ENCODE peak calls at places on chromosome 12, in seven cellular contexts. One of them, this sample, is unnamed.
A peak's percentile ranks its signal among the peaks of the same experiment; 100 is the strongest.

GRCh38 chr12:8145754-8146415 is 10.9 kb upstream of the ZNF705A start:
- DNase-seq in GM23248: peak; percentile 83
- DNase-seq in A549: no peak
- DNase-seq in heart left ventricle: peak; percentile 57
- DNase-seq in tibial nerve: no peak
- DNase-seq in esophagus muscularis mucosa: no peak
- DNase-seq in hepatocyte: peak; percentile 44
- DNase-seq in this sample: no peak

GRCh38 chr12:94100990-94101901 is 47.1 kb upstream of the PLXNC1 start:
- DNase-seq in GM23248: peak; percentile 86
- DNase-seq in A549: peak; percentile 66
- DNase-seq in heart left ventricle: peak; percentile 82
- DNase-seq in tibial nerve: peak; percentile 70
- DNase-seq in esophagus muscularis mucosa: peak; percentile 94
- DNase-seq in hepatocyte: peak; percentile 89
- DNase-seq in this sample: peak; percentile 85

GRCh38 chr12:105083041-105083440 is 1.2 kb downstream of the ALDH1L2 start:
- DNase-seq in GM23248: peak; percentile 51
- DNase-seq in A549: no peak
- DNase-seq in heart left ventricle: no peak
- DNase-seq in tibial nerve: no peak
- DNase-seq in esophagus muscularis mucosa: no peak
- DNase-seq in hepatocyte: no peak
- DNase-seq in this sample: no peak

GRCh38 chr12:9244894-9245293 is 36.7 kb upstream of the PZP start:
- DNase-seq in GM23248: peak; percentile 33
- DNase-seq in A549: no peak
- DNase-seq in heart left ventricle: no peak
- DNase-seq in tibial nerve: no peak
- DNase-seq in esophagus muscularis mucosa: no peak
- DNase-seq in hepatocyte: no peak
- DNase-seq in this sample: no peak

GRCh38 chr12:115023279-115023678 is 339.3 kb upstream of the TBX3 start:
- DNase-seq in GM23248: peak; percentile 32
- DNase-seq in A549: no peak
- DNase-seq in heart left ventricle: no peak
- DNase-seq in tibial nerve: no peak
- DNase-seq in esophagus muscularis mucosa: no peak
- DNase-seq in hepatocyte: no peak
- DNase-seq in this sample: no peak

GRCh38 chr12:116784238-116784612 is 46.1 kb downstream of the RNFT2 start:
- DNase-seq in GM23248: no peak
- DNase-seq in A549: peak; percentile 55
- DNase-seq in heart left ventricle: no peak
- DNase-seq in tibial nerve: no peak
- DNase-seq in esophagus muscularis mucosa: no peak
- DNase-seq in hepatocyte: no peak
- DNase-seq in this sample: no peak

GRCh38 chr12:102521662-102522277 is 41.4 kb upstream of the IGF1 start:
- DNase-seq in GM23248: no peak
- DNase-seq in A549: no peak
- DNase-seq in heart left ventricle: no peak
- DNase-seq in tibial nerve: no peak
- DNase-seq in esophagus muscularis mucosa: no peak
- DNase-seq in hepatocyte: no peak
- DNase-seq in this sample: no peak

GRCh38 chr12:42981379-42981778 is 391.8 kb upstream of the PRICKLE1 start:
- DNase-seq in GM23248: peak; percentile 84
- DNase-seq in A549: no peak
- DNase-seq in heart left ventricle: no peak
- DNase-seq in tibial nerve: no peak
- DNase-seq in esophagus muscularis mucosa: no peak
- DNase-seq in hepatocyte: no peak
- DNase-seq in this sample: no peak

GRCh38 chr12:1003600-1004271 is 12.7 kb downstream of the ERC1 start:
- DNase-seq in GM23248: no peak
- DNase-seq in A549: no peak
- DNase-seq in heart left ventricle: no peak
- DNase-seq in tibial nerve: no peak
- DNase-seq in esophagus muscularis mucosa: no peak
- DNase-seq in hepatocyte: no peak
- DNase-seq in this sample: no peak
- H3K27ac ChIP-seq in GM23248: no peak overlapping the region
- H3K27ac ChIP-seq in A549: no peak overlapping the region
- H3K27ac ChIP-seq in heart left ventricle: peak overlapping the region; percentile 53
- H3K27ac ChIP-seq in tibial nerve: no peak overlapping the region
- H3K27ac ChIP-seq in esophagus muscularis mucosa: no peak overlapping the region
- H3K27ac ChIP-seq in hepatocyte: no peak overlapping the region
- H3K27ac ChIP-seq in this sample: no peak overlapping the region

DNA sequence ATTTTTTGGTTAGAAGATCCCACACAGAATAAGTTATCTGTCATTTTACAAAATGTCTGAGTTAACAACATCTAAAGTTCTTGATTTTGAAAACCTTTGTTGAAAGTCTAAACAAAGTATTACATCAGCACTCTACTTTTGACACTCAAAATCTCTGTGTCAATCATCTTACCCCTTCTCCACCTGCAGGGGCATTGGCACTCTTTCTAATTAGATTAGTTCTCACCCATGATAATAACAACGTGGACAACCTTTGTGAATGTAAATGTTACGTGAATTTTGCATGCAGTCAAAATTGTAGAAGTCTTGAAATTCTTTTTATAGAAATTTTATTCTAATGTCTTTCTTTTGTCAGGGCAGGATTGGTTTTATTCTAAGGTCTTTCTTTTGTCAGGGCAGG is 33.5 kb upstream of the PPFIA2 start:
- DNase-seq in GM23248: no peak
- DNase-seq in A549: no peak
- DNase-seq in heart left ventricle: no peak
- DNase-seq in tibial nerve: no peak
- DNase-seq in esophagus muscularis mucosa: no peak
- DNase-seq in hepatocyte: no peak
- DNase-seq in this sample: no peak
- H3K27ac ChIP-seq in GM23248: no peak overlapping the region
- H3K27ac ChIP-seq in A549: no peak overlapping the region
- H3K27ac ChIP-seq in heart left ventricle: no peak overlapping the region
- H3K27ac ChIP-seq in tibial nerve: no peak overlapping the region
- H3K27ac ChIP-seq in esophagus muscularis mucosa: no peak overlapping the region
- H3K27ac ChIP-seq in hepatocyte: no peak overlapping the region
- H3K27ac ChIP-seq in this sample: no peak overlapping the region

GRCh38 chr12:46661161-46661845 is 164.5 kb downstream of the SLC38A4 start:
- DNase-seq in GM23248: peak; percentile 87
- DNase-seq in A549: peak; percentile 47
- DNase-seq in heart left ventricle: no peak
- DNase-seq in tibial nerve: peak; percentile 73
- DNase-seq in esophagus muscularis mucosa: no peak
- DNase-seq in hepatocyte: peak; percentile 75
- DNase-seq in this sample: no peak

GRCh38 chr12:46659032-46659703 is 166.6 kb downstream of the SLC38A4 start:
- DNase-seq in GM23248: peak; percentile 54
- DNase-seq in A549: no peak
- DNase-seq in heart left ventricle: no peak
- DNase-seq in tibial nerve: no peak
- DNase-seq in esophagus muscularis mucosa: no peak
- DNase-seq in hepatocyte: no peak
- DNase-seq in this sample: no peak

GRCh38 chr12:46660276-46660675 is 165.5 kb downstream of the SLC38A4 start:
- DNase-seq in GM23248: peak; percentile 56
- DNase-seq in A549: no peak
- DNase-seq in heart left ventricle: no peak
- DNase-seq in tibial nerve: no peak
- DNase-seq in esophagus muscularis mucosa: no peak
- DNase-seq in hepatocyte: no peak
- DNase-seq in this sample: no peak

GRCh38 chr12:46660719-46661118 is 165.1 kb downstream of the SLC38A4 start:
- DNase-seq in GM23248: peak; percentile 52
- DNase-seq in A549: no peak
- DNase-seq in heart left ventricle: no peak
- DNase-seq in tibial nerve: no peak
- DNase-seq in esophagus muscularis mucosa: no peak
- DNase-seq in hepatocyte: no peak
- DNase-seq in this sample: no peak

DNA sequence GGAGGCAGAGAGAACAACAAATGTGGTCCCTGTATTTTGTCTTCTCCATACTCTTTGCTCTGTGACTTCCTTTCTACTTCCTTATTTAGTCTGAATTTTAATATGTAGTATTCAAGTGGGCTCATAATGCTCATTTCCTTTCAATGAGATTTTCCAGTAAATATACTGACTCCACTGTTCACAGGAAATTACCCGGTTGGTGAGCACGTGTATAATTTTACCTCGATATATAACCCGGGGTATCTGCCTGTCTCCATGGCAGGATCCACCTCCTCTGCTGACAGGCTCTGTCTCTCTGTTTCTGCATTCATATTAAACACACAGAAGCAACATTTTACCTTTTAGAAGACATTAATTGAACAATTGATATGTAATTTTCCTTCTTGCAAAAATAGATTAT is 166.0 kb downstream of the SLC38A4 start:
- DNase-seq in GM23248: peak; percentile 44
- DNase-seq in A549: no peak
- DNase-seq in heart left ventricle: no peak
- DNase-seq in tibial nerve: no peak
- DNase-seq in esophagus muscularis mucosa: no peak
- DNase-seq in hepatocyte: no peak
- DNase-seq in this sample: no peak
- H3K27ac ChIP-seq in GM23248: peak overlapping the region; percentile 87
- H3K27ac ChIP-seq in A549: peak overlapping the region; percentile 71
- H3K27ac ChIP-seq in heart left ventricle: peak overlapping the region; percentile 68
- H3K27ac ChIP-seq in tibial nerve: peak overlapping the region; percentile 65
- H3K27ac ChIP-seq in esophagus muscularis mucosa: peak overlapping the region; percentile 58
- H3K27ac ChIP-seq in hepatocyte: peak overlapping the region; percentile 28
- H3K27ac ChIP-seq in this sample: peak overlapping the region; percentile 66

GRCh38 chr12:80353254-80353653 is 90.8 kb upstream of the PTPRQ start:
- DNase-seq in GM23248: peak; percentile 4
- DNase-seq in A549: no peak
- DNase-seq in heart left ventricle: no peak
- DNase-seq in tibial nerve: no peak
- DNase-seq in esophagus muscularis mucosa: no peak
- DNase-seq in hepatocyte: peak; percentile 4
- DNase-seq in this sample: no peak
- H3K27ac ChIP-seq in GM23248: no peak overlapping the region
- H3K27ac ChIP-seq in A549: no peak overlapping the region
- H3K27ac ChIP-seq in heart left ventricle: no peak overlapping the region
- H3K27ac ChIP-seq in tibial nerve: peak overlapping the region; percentile 6
- H3K27ac ChIP-seq in esophagus muscularis mucosa: no peak overlapping the region
- H3K27ac ChIP-seq in hepatocyte: no peak overlapping the region
- H3K27ac ChIP-seq in this sample: no peak overlapping the region

GRCh38 chr12:50263832-50264231 is 19.5 kb downstream of the LIMA1 start:
- DNase-seq in GM23248: no peak
- DNase-seq in A549: no peak
- DNase-seq in heart left ventricle: no peak
- DNase-seq in tibial nerve: no peak
- DNase-seq in esophagus muscularis mucosa: no peak
- DNase-seq in hepatocyte: no peak
- DNase-seq in this sample: no peak
- H3K27ac ChIP-seq in GM23248: no peak overlapping the region
- H3K27ac ChIP-seq in A549: no peak overlapping the region
- H3K27ac ChIP-seq in heart left ventricle: no peak overlapping the region
- H3K27ac ChIP-seq in tibial nerve: no peak overlapping the region
- H3K27ac ChIP-seq in esophagus muscularis mucosa: no peak overlapping the region
- H3K27ac ChIP-seq in hepatocyte: no peak overlapping the region
- H3K27ac ChIP-seq in this sample: no peak overlapping the region

DNA sequence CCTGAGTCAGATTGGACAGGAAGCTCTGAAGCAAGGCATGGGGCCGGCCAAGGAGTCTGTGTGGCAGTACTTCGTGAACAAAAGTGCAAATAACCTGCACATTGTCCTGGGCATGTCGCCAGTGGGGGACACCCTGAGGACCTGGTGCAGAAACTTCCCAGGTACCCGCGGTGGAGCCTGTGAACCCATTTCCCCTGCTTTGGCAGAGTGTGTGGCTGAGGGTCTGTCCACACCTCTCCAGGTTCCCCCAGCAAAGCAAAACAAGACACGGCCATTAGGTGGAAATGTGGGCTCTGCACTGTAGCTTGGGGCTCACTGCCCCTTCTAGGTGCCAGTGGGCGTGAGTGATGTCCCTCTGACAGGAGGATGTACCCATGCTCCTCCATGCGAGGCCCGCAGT is 79.4 kb downstream of the CCDC92 start:
- DNase-seq in GM23248: no peak
- DNase-seq in A549: no peak
- DNase-seq in heart left ventricle: no peak
- DNase-seq in tibial nerve: no peak
- DNase-seq in esophagus muscularis mucosa: no peak
- DNase-seq in hepatocyte: no peak
- DNase-seq in this sample: no peak
- H3K27ac ChIP-seq in GM23248: no peak overlapping the region
- H3K27ac ChIP-seq in A549: no peak overlapping the region
- H3K27ac ChIP-seq in heart left ventricle: no peak overlapping the region
- H3K27ac ChIP-seq in tibial nerve: no peak overlapping the region
- H3K27ac ChIP-seq in esophagus muscularis mucosa: no peak overlapping the region
- H3K27ac ChIP-seq in hepatocyte: no peak overlapping the region
- H3K27ac ChIP-seq in this sample: no peak overlapping the region

DNA sequence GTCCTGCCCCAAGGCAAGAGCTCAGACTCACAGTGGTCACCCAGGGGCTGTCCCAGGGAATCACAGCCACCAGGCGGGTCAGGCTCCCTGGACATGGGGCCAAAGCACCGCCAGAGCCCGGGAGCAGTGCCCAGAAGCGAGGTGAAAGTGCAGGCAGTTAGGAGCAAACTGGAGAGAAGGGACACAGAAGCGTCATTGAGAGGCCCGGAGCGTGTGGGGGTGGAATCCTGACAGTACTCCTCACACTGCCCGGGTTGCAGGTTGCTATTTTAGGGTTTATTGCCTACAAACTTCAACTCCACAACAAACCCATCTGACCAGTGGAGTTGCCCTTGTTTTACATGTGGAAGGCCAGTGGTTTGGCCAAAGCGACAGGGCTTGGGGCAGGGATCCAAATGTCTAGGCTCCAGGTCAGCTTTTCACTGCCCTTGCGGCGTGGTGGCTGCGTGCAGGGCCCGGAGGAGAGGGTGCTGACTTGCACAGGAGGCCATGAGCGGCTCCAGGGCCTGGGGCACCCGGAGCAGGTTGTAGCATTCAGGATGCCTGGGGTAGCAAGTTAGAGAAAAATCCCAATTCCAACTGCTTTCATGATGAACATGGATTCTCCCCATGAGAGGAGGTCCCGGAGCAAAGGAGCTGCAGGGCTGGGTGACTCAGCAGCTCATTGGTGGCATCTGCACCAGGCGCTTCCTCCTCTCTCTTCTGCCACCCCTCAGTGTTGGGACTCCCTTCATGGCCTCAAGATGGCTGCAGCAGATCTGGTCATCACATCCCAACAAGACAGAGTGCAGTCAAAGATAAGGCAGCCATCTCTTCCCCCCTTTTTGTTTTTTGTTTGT is 112.3 kb upstream of the NCOR2 start:
- DNase-seq in GM23248: peak; percentile 32
- DNase-seq in A549: no peak
- DNase-seq in heart left ventricle: peak; percentile 67
- DNase-seq in tibial nerve: peak; percentile 63
- DNase-seq in esophagus muscularis mucosa: no peak
- DNase-seq in hepatocyte: no peak
- DNase-seq in this sample: no peak
- H3K27ac ChIP-seq in GM23248: no peak overlapping the region
- H3K27ac ChIP-seq in A549: peak overlapping the region; percentile 87
- H3K27ac ChIP-seq in heart left ventricle: peak overlapping the region; percentile 52
- H3K27ac ChIP-seq in tibial nerve: peak overlapping the region; percentile 66
- H3K27ac ChIP-seq in esophagus muscularis mucosa: peak overlapping the region; percentile 63
- H3K27ac ChIP-seq in hepatocyte: no peak overlapping the region
- H3K27ac ChIP-seq in this sample: peak overlapping the region; percentile 48